ENCODE peak calls at places on chromosomes 2 and 18, in ten cellular contexts. One of them, this sample, is unnamed.

GRCh38 chr18:44839239-44839666 is 158.6 kb downstream of the SETBP1 start:
- DNase-seq in mesothelial cell of epicardium: no peak
- DNase-seq in astrocyte of the spinal cord: peak
- DNase-seq in spleen: peak
- DNase-seq in cardiac muscle cell: peak
- DNase-seq in MCF 10A: peak
- DNase-seq in WTC11: peak
- DNase-seq in AG10803: peak
- DNase-seq in esophagus squamous epithelium: peak
- DNase-seq in RWPE1: peak
- DNase-seq in this sample: peak

GRCh38 chr18:10563886-10564285 is 38.1 kb downstream of the NAPG start:
- DNase-seq in mesothelial cell of epicardium: no peak
- DNase-seq in astrocyte of the spinal cord: no peak
- DNase-seq in spleen: no peak
- DNase-seq in cardiac muscle cell: no peak
- DNase-seq in MCF 10A: peak
- DNase-seq in WTC11: no peak
- DNase-seq in AG10803: no peak
- DNase-seq in esophagus squamous epithelium: no peak
- DNase-seq in RWPE1: peak
- DNase-seq in this sample: no peak

GRCh38 chr2:218186355-218186766 is 19.6 kb upstream of the CXCR1 start:
- DNase-seq in mesothelial cell of epicardium: no peak
- DNase-seq in astrocyte of the spinal cord: peak
- DNase-seq in spleen: peak
- DNase-seq in cardiac muscle cell: peak
- DNase-seq in MCF 10A: peak
- DNase-seq in WTC11: peak
- DNase-seq in AG10803: peak
- DNase-seq in esophagus squamous epithelium: no peak
- DNase-seq in RWPE1: peak
- DNase-seq in this sample: peak

GRCh38 chr18:12882416-12882815 is 1.6 kb downstream of the PTPN2 start:
- DNase-seq in mesothelial cell of epicardium: no peak
- DNase-seq in astrocyte of the spinal cord: peak
- DNase-seq in spleen: no peak
- DNase-seq in cardiac muscle cell: no peak
- DNase-seq in MCF 10A: no peak
- DNase-seq in WTC11: no peak
- DNase-seq in AG10803: peak
- DNase-seq in esophagus squamous epithelium: no peak
- DNase-seq in RWPE1: no peak
- DNase-seq in this sample: no peak

GRCh38 chr18:23864620-23865019 is 149.9 kb upstream of the TTC39C start:
- DNase-seq in mesothelial cell of epicardium: no peak
- DNase-seq in astrocyte of the spinal cord: no peak
- DNase-seq in spleen: no peak
- DNase-seq in cardiac muscle cell: no peak
- DNase-seq in MCF 10A: no peak
- DNase-seq in WTC11: no peak
- DNase-seq in AG10803: no peak
- DNase-seq in esophagus squamous epithelium: no peak
- DNase-seq in RWPE1: no peak
- DNase-seq in this sample: no peak

GRCh38 chr2:147214900-147215299 is 629.9 kb upstream of the ACVR2A start:
- DNase-seq in mesothelial cell of epicardium: no peak
- DNase-seq in astrocyte of the spinal cord: no peak
- DNase-seq in spleen: no peak
- DNase-seq in cardiac muscle cell: peak
- DNase-seq in MCF 10A: no peak
- DNase-seq in WTC11: no peak
- DNase-seq in AG10803: peak
- DNase-seq in esophagus squamous epithelium: no peak
- DNase-seq in RWPE1: no peak
- DNase-seq in this sample: no peak

GRCh38 chr18:78698914-78699313 is 280.7 kb upstream of the SALL3 start:
- DNase-seq in mesothelial cell of epicardium: no peak
- DNase-seq in astrocyte of the spinal cord: no peak
- DNase-seq in spleen: no peak
- DNase-seq in cardiac muscle cell: no peak
- DNase-seq in MCF 10A: no peak
- DNase-seq in WTC11: no peak
- DNase-seq in AG10803: no peak
- DNase-seq in esophagus squamous epithelium: no peak
- DNase-seq in RWPE1: no peak
- DNase-seq in this sample: no peak

GRCh38 chr2:203804070-203804469 is 63.5 kb upstream of the CTLA4 start:
- DNase-seq in mesothelial cell of epicardium: no peak
- DNase-seq in astrocyte of the spinal cord: peak
- DNase-seq in spleen: no peak
- DNase-seq in cardiac muscle cell: peak
- DNase-seq in MCF 10A: peak
- DNase-seq in WTC11: no peak
- DNase-seq in AG10803: peak
- DNase-seq in esophagus squamous epithelium: no peak
- DNase-seq in RWPE1: no peak
- DNase-seq in this sample: no peak

GRCh38 chr2:74552914-74553811 is 579 bp downstream of the LOXL3 start:
- DNase-seq in mesothelial cell of epicardium: no peak
- DNase-seq in astrocyte of the spinal cord: no peak
- DNase-seq in spleen: peak
- DNase-seq in cardiac muscle cell: peak
- DNase-seq in MCF 10A: no peak
- DNase-seq in WTC11: peak
- DNase-seq in AG10803: peak
- DNase-seq in esophagus squamous epithelium: no peak
- DNase-seq in RWPE1: no peak
- DNase-seq in this sample: no peak

GRCh38 chr18:73244411-73244810 is 376.6 kb upstream of the NETO1 start:
- DNase-seq in mesothelial cell of epicardium: no peak
- DNase-seq in astrocyte of the spinal cord: peak
- DNase-seq in spleen: no peak
- DNase-seq in cardiac muscle cell: no peak
- DNase-seq in MCF 10A: no peak
- DNase-seq in WTC11: no peak
- DNase-seq in AG10803: peak
- DNase-seq in esophagus squamous epithelium: no peak
- DNase-seq in RWPE1: no peak
- DNase-seq in this sample: no peak

GRCh38 chr2:37880546-37880945 is 44.5 kb upstream of the RMDN2 start:
- DNase-seq in mesothelial cell of epicardium: no peak
- DNase-seq in astrocyte of the spinal cord: no peak
- DNase-seq in spleen: no peak
- DNase-seq in cardiac muscle cell: no peak
- DNase-seq in MCF 10A: no peak
- DNase-seq in WTC11: no peak
- DNase-seq in AG10803: no peak
- DNase-seq in esophagus squamous epithelium: no peak
- DNase-seq in RWPE1: no peak
- DNase-seq in this sample: no peak

GRCh38 chr2:133241231-133241575 is 327.1 kb downstream of the NCKAP5 start:
- DNase-seq in mesothelial cell of epicardium: no peak
- DNase-seq in astrocyte of the spinal cord: peak
- DNase-seq in spleen: no peak
- DNase-seq in cardiac muscle cell: no peak
- DNase-seq in MCF 10A: no peak
- DNase-seq in WTC11: no peak
- DNase-seq in AG10803: peak
- DNase-seq in esophagus squamous epithelium: no peak
- DNase-seq in RWPE1: no peak
- DNase-seq in this sample: no peak

GRCh38 chr2:126995652-126996377 is 97.1 kb downstream of the TEX51 start:
- DNase-seq in mesothelial cell of epicardium: no peak
- DNase-seq in astrocyte of the spinal cord: no peak
- DNase-seq in spleen: no peak
- DNase-seq in cardiac muscle cell: no peak
- DNase-seq in MCF 10A: no peak
- DNase-seq in WTC11: no peak
- DNase-seq in AG10803: no peak
- DNase-seq in esophagus squamous epithelium: no peak
- DNase-seq in RWPE1: no peak
- DNase-seq in this sample: no peak
- TF ChIP-seq CTCF in mesothelial cell of epicardium: no peak
- TF ChIP-seq CTCF in astrocyte of the spinal cord: no peak
- TF ChIP-seq CTCF in spleen: no peak
- TF ChIP-seq CTCF in cardiac muscle cell: no peak
- TF ChIP-seq CTCF in MCF 10A: no peak
- TF ChIP-seq CTCF in WTC11: no peak
- TF ChIP-seq CTCF in AG10803: no peak
- TF ChIP-seq CTCF in esophagus squamous epithelium: no peak
- TF ChIP-seq CTCF in RWPE1: no peak
- TF ChIP-seq CTCF in this sample: no peak

DNA sequence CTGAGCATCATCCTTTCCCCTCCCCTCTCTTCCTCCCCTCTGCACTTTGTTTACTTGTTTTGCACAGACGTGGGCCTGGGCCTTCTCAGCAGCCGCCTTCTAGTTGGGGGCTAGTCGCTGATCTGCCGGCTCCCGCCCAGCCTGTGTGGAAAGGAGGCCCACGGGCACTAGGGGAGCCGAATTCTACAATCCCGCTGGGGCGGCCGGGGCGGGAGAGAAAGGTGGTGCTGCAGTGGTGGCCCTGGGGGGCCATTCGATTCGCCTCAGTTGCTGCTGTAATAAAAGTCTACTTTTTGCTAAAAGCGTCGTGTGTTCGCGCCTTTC is 261 bp upstream of the KRTCAP3 start:
- DNase-seq in mesothelial cell of epicardium: no peak
- DNase-seq in astrocyte of the spinal cord: no peak
- DNase-seq in spleen: no peak
- DNase-seq in cardiac muscle cell: no peak
- DNase-seq in MCF 10A: no peak
- DNase-seq in WTC11: no peak
- DNase-seq in AG10803: no peak
- DNase-seq in esophagus squamous epithelium: no peak
- DNase-seq in RWPE1: no peak
- DNase-seq in this sample: no peak
- TF ChIP-seq CTCF in mesothelial cell of epicardium: no peak
- TF ChIP-seq CTCF in astrocyte of the spinal cord: no peak
- TF ChIP-seq CTCF in spleen: peak
- TF ChIP-seq CTCF in cardiac muscle cell: no peak
- TF ChIP-seq CTCF in MCF 10A: no peak
- TF ChIP-seq CTCF in WTC11: no peak
- TF ChIP-seq CTCF in AG10803: no peak
- TF ChIP-seq CTCF in esophagus squamous epithelium: peak
- TF ChIP-seq CTCF in RWPE1: no peak
- TF ChIP-seq CTCF in this sample: no peak

GRCh38 chr18:49788327-49788908 is 24.9 kb downstream of the ACAA2 start:
- DNase-seq in mesothelial cell of epicardium: no peak
- DNase-seq in astrocyte of the spinal cord: peak
- DNase-seq in spleen: no peak
- DNase-seq in cardiac muscle cell: no peak
- DNase-seq in MCF 10A: no peak
- DNase-seq in WTC11: no peak
- DNase-seq in AG10803: no peak
- DNase-seq in esophagus squamous epithelium: no peak
- DNase-seq in RWPE1: no peak
- DNase-seq in this sample: no peak
- TF ChIP-seq CTCF in mesothelial cell of epicardium: no peak
- TF ChIP-seq CTCF in astrocyte of the spinal cord: no peak
- TF ChIP-seq CTCF in spleen: no peak
- TF ChIP-seq CTCF in cardiac muscle cell: no peak
- TF ChIP-seq CTCF in MCF 10A: no peak
- TF ChIP-seq CTCF in WTC11: no peak
- TF ChIP-seq CTCF in AG10803: no peak
- TF ChIP-seq CTCF in esophagus squamous epithelium: no peak
- TF ChIP-seq CTCF in RWPE1: no peak
- TF ChIP-seq CTCF in this sample: no peak

GRCh38 chr18:74289946-74290478 is 1.8 kb downstream of the CYB5A start:
- DNase-seq in mesothelial cell of epicardium: no peak
- DNase-seq in astrocyte of the spinal cord: no peak
- DNase-seq in spleen: no peak
- DNase-seq in cardiac muscle cell: no peak
- DNase-seq in MCF 10A: peak
- DNase-seq in WTC11: no peak
- DNase-seq in AG10803: no peak
- DNase-seq in esophagus squamous epithelium: no peak
- DNase-seq in RWPE1: no peak
- DNase-seq in this sample: no peak

GRCh38 chr18:74292541-74292858 is 737 bp upstream of the CYB5A start:
- DNase-seq in mesothelial cell of epicardium: no peak
- DNase-seq in astrocyte of the spinal cord: no peak
- DNase-seq in spleen: no peak
- DNase-seq in cardiac muscle cell: no peak
- DNase-seq in MCF 10A: no peak
- DNase-seq in WTC11: no peak
- DNase-seq in AG10803: no peak
- DNase-seq in esophagus squamous epithelium: no peak
- DNase-seq in RWPE1: no peak
- DNase-seq in this sample: no peak

GRCh38 chr18:74291771-74292540 is at the start of gene CYB5A:
- DNase-seq in mesothelial cell of epicardium: peak
- DNase-seq in astrocyte of the spinal cord: peak
- DNase-seq in spleen: peak
- DNase-seq in cardiac muscle cell: peak
- DNase-seq in MCF 10A: peak
- DNase-seq in WTC11: peak
- DNase-seq in AG10803: peak
- DNase-seq in esophagus squamous epithelium: peak
- DNase-seq in RWPE1: peak
- DNase-seq in this sample: peak

GRCh38 chr18:74289137-74289536 is 2.6 kb downstream of the CYB5A start:
- DNase-seq in mesothelial cell of epicardium: no peak
- DNase-seq in astrocyte of the spinal cord: no peak
- DNase-seq in spleen: no peak
- DNase-seq in cardiac muscle cell: peak
- DNase-seq in MCF 10A: peak
- DNase-seq in WTC11: no peak
- DNase-seq in AG10803: peak
- DNase-seq in esophagus squamous epithelium: no peak
- DNase-seq in RWPE1: no peak
- DNase-seq in this sample: no peak

DNA sequence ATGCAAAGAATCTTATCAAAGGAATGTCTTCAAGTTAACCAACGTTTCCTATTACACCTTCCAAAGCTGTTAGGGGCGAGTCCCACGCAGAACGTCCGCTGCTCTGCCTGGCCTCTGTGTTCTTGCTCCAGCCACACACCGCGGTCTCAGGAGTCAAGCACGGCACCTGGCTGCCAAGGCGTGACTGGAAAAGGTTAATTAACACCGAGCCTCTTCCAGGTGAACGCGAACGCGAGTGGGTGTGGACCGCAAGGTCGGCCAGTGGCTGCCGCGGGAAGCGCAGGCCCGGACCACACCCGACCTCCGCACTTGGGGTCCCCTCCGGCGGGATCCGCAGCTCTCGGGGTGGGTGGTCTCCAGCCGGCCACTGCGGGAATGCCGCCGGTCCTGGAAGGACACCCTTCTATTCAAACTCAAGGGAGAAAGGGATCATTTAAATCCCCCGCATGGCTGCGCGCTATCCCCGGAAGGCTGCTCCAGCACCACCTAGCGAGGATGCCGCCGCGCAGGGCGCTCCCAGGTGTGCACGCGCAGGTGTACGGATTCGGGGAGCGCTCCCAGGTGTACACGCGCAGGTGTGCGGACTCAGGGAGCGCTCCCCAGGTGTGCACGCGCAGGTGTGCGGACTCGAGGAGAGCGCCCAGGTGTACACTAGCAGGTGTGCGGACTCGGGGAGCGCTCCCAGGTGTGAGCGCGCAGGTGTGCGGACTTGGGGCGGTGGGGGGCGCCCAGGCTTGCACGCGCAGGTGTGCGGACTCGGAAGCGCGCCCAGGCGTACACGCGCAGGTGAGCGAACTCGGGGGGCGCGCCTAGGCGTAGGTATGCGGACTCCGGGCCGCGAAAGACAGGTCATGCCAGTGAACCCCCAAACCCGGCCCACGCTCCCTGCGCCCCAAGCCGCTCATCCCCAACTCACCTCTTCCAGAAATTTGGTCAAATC is 662 bp downstream of the CYB5A start:
- DNase-seq in mesothelial cell of epicardium: no peak
- DNase-seq in astrocyte of the spinal cord: no peak
- DNase-seq in spleen: peak
- DNase-seq in cardiac muscle cell: peak
- DNase-seq in MCF 10A: peak
- DNase-seq in WTC11: peak
- DNase-seq in AG10803: no peak
- DNase-seq in esophagus squamous epithelium: no peak
- DNase-seq in RWPE1: peak
- DNase-seq in this sample: no peak
- TF ChIP-seq CTCF in mesothelial cell of epicardium: no peak
- TF ChIP-seq CTCF in astrocyte of the spinal cord: no peak
- TF ChIP-seq CTCF in spleen: no peak
- TF ChIP-seq CTCF in cardiac muscle cell: peak
- TF ChIP-seq CTCF in MCF 10A: no peak
- TF ChIP-seq CTCF in WTC11: no peak
- TF ChIP-seq CTCF in AG10803: no peak
- TF ChIP-seq CTCF in esophagus squamous epithelium: no peak
- TF ChIP-seq CTCF in RWPE1: no peak
- TF ChIP-seq CTCF in this sample: no peak